ENCODE peak calls at places on chromosomes 5 and 9, in six cellular contexts. F, I, A, Z, D and P are unnamed samples.

GRCh38 chr5:7805379-7805778 is 45.6 kb downstream of the CFAP90 start:
- DNase-seq in A (peak), F (no peak), D (no peak), Z (no peak), I (no peak), P (no peak)

GRCh38 chr5:24788829-24789509 is 144.2 kb upstream of the CDH10 start:
- DNase-seq in A (peak), I (no peak), F (no peak), D (no peak), Z (no peak), P (no peak)

GRCh38 chr5:177234761-177235315 is 68.7 kb downstream of the RAB24 start:
- DNase-seq in A (no peak), D (no peak), F (no peak), Z (no peak), I (no peak), P (no peak)

GRCh38 chr9:32359452-32359851 is 25.0 kb upstream of the ACO1 start:
- DNase-seq in Z (no peak), D (no peak), A (no peak), F (no peak), I (no peak), P (no peak)

GRCh38 chr5:143334903-143335302 is 68.6 kb downstream of the NR3C1 start:
- DNase-seq in A (no peak), D (no peak), Z (no peak), F (no peak), I (no peak), P (no peak)

GRCh38 chr5:177595026-177595585 is 3.1 kb downstream of the TMED9 start:
- DNase-seq in D (peak), I (no peak), F (peak), Z (no peak), A (no peak), P (no peak)

GRCh38 chr5:81397169-81397568 is 3.2 kb upstream of the ACOT12 start:
- DNase-seq in D (no peak), Z (no peak), I (no peak), A (peak), F (no peak), P (no peak)

GRCh38 chr5:181164076-181164952 is 16.9 kb downstream of the OR2V2 start:
- DNase-seq in F (no peak), I (no peak), A (peak), D (no peak), Z (no peak), P (no peak)

GRCh38 chr9:91907387-91908292 is 42.4 kb downstream of the ROR2 start:
- DNase-seq in I (no peak), A (no peak), D (no peak), F (no peak), Z (no peak), P (no peak)

GRCh38 chr5:133610489-133611356 is 1.6 kb downstream of the FSTL4 start:
- DNase-seq in Z (peak), F (peak), A (peak), I (no peak), D (no peak), P (no peak)

GRCh38 chr5:144205141-144205551 is 34.5 kb downstream of the KCTD16 start:
- DNase-seq in Z (no peak), I (no peak), A (peak), F (no peak), D (no peak), P (no peak)

GRCh38 chr5:68628082-68628796 is 412.7 kb downstream of the PIK3R1 start:
- DNase-seq in A (no peak), Z (no peak), F (no peak), I (no peak), D (no peak), P (no peak)

GRCh38 chr9:136803551-136804508 is 3.9 kb upstream of the RABL6 start:
- DNase-seq in D (peak), F (no peak), Z (no peak), A (no peak), I (no peak), P (no peak)

GRCh38 chr5:133245191-133246052 is 193.6 kb downstream of the HSPA4 start:
- DNase-seq in F (peak), A (peak), Z (no peak), D (peak), I (no peak), P (no peak)

GRCh38 chr5:131541766-131542165 is 93.3 kb downstream of the RAPGEF6 start:
- DNase-seq in D (no peak), I (no peak), A (no peak), Z (no peak), F (no peak), P (no peak)

GRCh38 chr9:72383978-72384709 is 19.1 kb upstream of the ZFAND5 start:
- DNase-seq in I (no peak), Z (no peak), F (no peak), A (peak), D (no peak), P (no peak)

GRCh38 chr5:133334796-133335639 is 277.3 kb downstream of the FSTL4 start:
- DNase-seq in D (no peak), I (no peak), A (no peak), Z (no peak), F (no peak), P (no peak)

GRCh38 chr5:142548739-142549275 is 137.1 kb downstream of the FGF1 start:
- DNase-seq in I (no peak), Z (peak), A (peak), D (no peak), F (no peak), P (peak)

GRCh38 chr5:151520294-151520693 is 70.8 kb downstream of the FAT2 start:
- DNase-seq in F (no peak), D (no peak), A (no peak), I (no peak), Z (no peak), P (no peak)

GRCh38 chr5:75862872-75863271 is 145.6 kb upstream of the POC5 start:
- DNase-seq in D (no peak), I (no peak), A (no peak), F (no peak), Z (no peak), P (no peak)

GRCh38 chr5:178469011-178469974 is 120.9 kb downstream of the COL23A1 start:
- DNase-seq in D (peak), A (no peak), F (no peak), I (no peak), Z (no peak), P (no peak)

GRCh38 chr5:113190347-113190746 is 213.7 kb downstream of the DCP2 start:
- DNase-seq in Z (no peak), D (no peak), F (no peak), I (no peak), A (peak), P (no peak)

GRCh38 chr5:33146916-33147315 is 293.8 kb upstream of the TARS1 start:
- DNase-seq in D (no peak), Z (no peak), A (no peak), I (no peak), F (no peak), P (no peak)

GRCh38 chr9:70765935-70766334 is 351.5 kb upstream of the KLF9 start:
- DNase-seq in D (no peak), I (no peak), A (no peak), Z (no peak), F (no peak), P (no peak)

GRCh38 chr9:136118367-136119258 is at the start of gene TMEM250:
- DNase-seq in F (peak), A (peak), I (peak), D (peak), Z (peak), P (peak)

GRCh38 chr5:172144291-172144815 is 43.7 kb downstream of the STK10 start:
- DNase-seq in A (peak), F (no peak), I (no peak), D (peak), Z (no peak), P (no peak)

GRCh38 chr5:108560581-108560980 is 178.7 kb upstream of the FBXL17 start:
- DNase-seq in D (no peak), A (peak), I (no peak), Z (no peak), F (no peak), P (no peak)

GRCh38 chr5:62460578-62460983 is 48.0 kb downstream of the IPO11 start:
- DNase-seq in D (no peak), I (no peak), Z (no peak), A (peak), F (no peak), P (no peak)

GRCh38 chr5:5156461-5157082 is 16.4 kb downstream of the ADAMTS16 start:
- DNase-seq in D (no peak), I (no peak), F (no peak), Z (no peak), A (no peak), P (no peak)

GRCh38 chr9:110638381-110638954 is 30.1 kb upstream of the MUSK start:
- DNase-seq in D (no peak), I (no peak), Z (no peak), F (no peak), A (peak), P (no peak)
- TF ChIP-seq CTCF in D (peak), I (no peak), Z (no peak), F (no peak), A (peak), P (no peak)

DNA sequence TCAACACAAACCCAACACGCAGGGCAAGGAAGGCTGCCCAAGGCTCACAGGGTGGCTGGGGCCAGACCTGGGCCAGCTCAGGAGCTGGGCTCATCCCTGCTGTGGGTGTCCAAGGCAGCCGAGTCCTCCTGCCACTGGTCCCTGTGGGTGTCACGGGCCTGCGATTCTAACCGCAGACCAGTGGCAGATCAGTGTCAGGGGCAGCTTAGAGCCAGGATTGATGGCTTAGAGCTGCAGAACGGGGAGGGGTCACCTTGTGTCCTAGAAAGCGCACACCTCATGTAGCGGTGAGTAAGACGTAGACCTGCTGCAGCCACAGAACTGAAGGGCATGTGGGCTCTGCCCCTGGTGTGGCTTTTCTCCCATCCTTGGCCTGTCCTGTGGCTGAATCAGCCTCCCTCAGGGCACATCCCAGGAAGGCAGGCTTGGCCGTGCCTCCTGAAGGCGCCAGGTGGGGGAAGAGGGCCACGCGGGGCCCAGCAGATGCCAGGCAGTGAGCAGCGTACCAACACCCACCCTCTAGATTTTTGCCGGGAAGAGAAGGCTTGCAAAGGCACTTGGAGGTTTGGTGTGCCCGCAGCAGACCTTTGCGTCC is 78.3 kb upstream of the FCN2 start:
- DNase-seq in D (no peak), I (no peak), A (no peak), F (no peak), Z (no peak), P (no peak)
- TF ChIP-seq CTCF in D (no peak), I (no peak), A (no peak), F (no peak), Z (no peak), P (no peak)

DNA sequence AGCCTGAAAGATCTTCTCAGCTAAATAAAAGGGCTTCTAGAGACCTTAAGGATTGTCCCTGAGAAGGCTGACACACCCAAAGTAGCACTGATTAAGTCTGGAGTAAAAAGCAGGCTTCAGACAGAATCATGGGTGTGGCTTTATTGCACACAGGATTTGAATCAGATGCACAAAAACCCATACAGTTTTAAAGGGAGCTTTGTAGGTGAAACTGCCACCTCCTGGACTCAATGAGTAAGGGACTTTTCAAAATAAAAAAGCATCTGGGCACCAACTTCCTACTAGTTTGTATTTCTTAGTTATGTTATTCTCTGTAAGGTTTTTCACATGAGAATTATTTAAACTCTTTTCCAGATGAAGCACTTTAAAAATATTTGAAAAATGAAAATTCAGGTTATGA is 129.4 kb downstream of the EDIL3 start:
- DNase-seq in I (no peak), D (no peak), F (no peak), A (peak), Z (no peak), P (no peak)
- TF ChIP-seq CTCF in I (no peak), D (peak), F (no peak), A (peak), Z (no peak), P (no peak)

GRCh38 chr9:34332370-34332964 is 3.1 kb downstream of the NUDT2 start:
- DNase-seq in I (no peak), Z (no peak), D (no peak), A (peak), F (no peak), P (no peak)
- TF ChIP-seq CTCF in I (peak), Z (no peak), D (peak), A (peak), F (peak), P (no peak)

GRCh38 chr9:37956423-37956820 is 52.5 kb upstream of the SLC25A51 start:
- DNase-seq in A (no peak), Z (no peak), D (no peak), I (no peak), F (peak), P (no peak)

GRCh38 chr9:37958154-37958553 is 54.2 kb upstream of the SLC25A51 start:
- DNase-seq in F (peak), D (no peak), I (no peak), A (no peak), Z (no peak), P (no peak)

GRCh38 chr9:37956904-37957663 is 53.2 kb upstream of the SLC25A51 start:
- DNase-seq in Z (peak), I (no peak), D (no peak), F (peak), A (no peak), P (no peak)

GRCh38 chr9:37955781-37956422 is 52.0 kb upstream of the SLC25A51 start:
- DNase-seq in Z (no peak), A (no peak), I (no peak), D (no peak), F (peak), P (no peak)

DNA sequence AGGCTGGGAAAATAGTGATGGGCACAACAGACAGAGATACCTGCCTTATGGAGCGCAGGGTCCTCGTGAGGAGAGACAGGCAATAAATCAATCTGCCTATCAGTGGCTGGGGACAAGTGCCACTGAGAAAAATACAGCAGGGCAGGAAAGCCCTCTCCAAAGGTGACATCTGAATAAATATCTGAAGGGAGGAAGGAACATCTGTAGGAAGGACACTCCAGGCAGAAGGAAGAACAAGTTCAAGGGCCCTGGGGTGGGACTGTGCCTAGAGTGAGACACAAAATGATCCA is 53.7 kb upstream of the SLC25A51 start:
- DNase-seq in A (no peak), F (no peak), I (no peak), Z (no peak), D (no peak), P (no peak)
- TF ChIP-seq CTCF in A (no peak), F (no peak), I (no peak), Z (no peak), D (no peak), P (no peak)

DNA sequence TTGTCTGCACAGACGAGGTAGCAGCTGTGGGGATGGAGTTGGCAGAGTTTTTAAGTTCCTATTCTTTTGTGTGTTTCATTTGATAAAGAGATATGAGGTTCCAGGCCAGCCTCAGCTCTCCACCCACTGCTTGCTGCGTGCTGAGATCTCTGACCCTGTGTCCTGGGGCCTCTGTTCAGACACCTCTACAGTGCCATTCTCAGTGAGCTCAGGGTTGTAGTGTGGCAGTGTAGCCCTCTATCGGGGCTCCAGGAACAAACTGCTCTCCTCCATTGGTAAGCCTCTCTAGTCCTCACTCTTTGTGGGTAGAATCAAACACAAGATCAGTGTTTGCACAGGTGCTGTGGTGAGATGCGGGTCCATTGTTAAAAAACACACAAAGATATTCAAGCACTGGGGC is 386.6 kb upstream of the RPS23 start:
- DNase-seq in I (no peak), A (no peak), F (no peak), D (no peak), Z (no peak), P (no peak)
- TF ChIP-seq CTCF in I (no peak), A (no peak), F (no peak), D (no peak), Z (no peak), P (no peak)

DNA sequence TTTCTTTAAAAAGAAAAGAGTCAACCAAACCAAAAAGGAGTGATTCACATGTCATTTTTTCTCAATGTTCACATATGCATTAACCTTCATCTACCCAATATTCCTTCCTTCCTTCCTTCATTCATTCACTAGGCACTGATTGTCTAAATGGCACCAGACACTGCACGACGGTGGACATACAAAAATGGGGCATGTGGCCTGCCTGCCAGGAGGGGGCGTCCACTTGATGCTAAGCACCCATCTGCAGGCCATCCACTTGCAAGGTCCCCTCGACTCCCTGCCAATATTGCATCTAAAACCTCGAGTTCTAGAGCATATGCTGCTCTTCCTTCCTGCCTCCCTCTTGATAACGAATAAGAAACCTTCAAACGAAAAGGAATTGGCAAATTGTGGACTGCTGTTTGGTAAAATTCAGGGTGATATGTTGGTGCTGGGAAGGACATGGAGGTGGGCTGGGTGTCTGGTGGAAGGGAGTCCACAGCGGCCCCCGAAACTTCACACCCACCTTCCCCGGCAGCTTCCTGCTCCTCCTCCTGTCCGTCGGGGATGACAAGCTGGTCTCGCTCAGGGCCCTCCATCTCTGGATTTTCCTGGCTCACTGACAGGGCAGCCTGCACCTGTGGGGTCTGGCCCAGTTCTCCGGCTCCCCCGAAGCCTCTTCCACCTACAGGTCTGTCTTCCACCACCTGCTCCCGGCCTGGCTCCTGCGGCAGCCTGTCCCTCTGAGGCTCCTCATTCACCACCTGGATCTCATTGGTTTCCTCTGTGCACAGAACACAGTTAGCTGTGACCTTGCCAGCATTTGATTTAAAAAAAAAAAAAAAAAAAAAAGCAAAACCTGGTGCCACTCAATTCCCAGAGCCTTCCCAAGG is 64.3 kb downstream of the GOLM1 start:
- DNase-seq in F (no peak), I (no peak), A (peak), D (no peak), Z (peak), P (peak)
- TF ChIP-seq CTCF in F (peak), I (no peak), A (peak), D (peak), Z (no peak), P (peak)

GRCh38 chr5:43019615-43020293 is 20.4 kb downstream of the ANXA2R start:
- DNase-seq in F (peak), A (peak), D (no peak), Z (peak), I (peak), P (peak)
- TF ChIP-seq CTCF in F (peak), A (peak), D (peak), Z (no peak), I (peak), P (peak)

GRCh38 chr9:114374936-114375335 is 12.8 kb downstream of the AKNA start:
- DNase-seq in F (no peak), D (no peak), A (no peak), I (no peak), Z (no peak), P (no peak)

GRCh38 chr9:114371986-114372917 is 15.5 kb downstream of the AKNA start:
- DNase-seq in A (peak), F (peak), Z (no peak), I (peak), D (no peak), P (peak)

GRCh38 chr9:114371343-114371985 is 16.3 kb downstream of the AKNA start:
- DNase-seq in F (no peak), A (no peak), I (no peak), Z (no peak), D (no peak), P (no peak)

GRCh38 chr9:114373960-114374730 is 13.6 kb downstream of the AKNA start:
- DNase-seq in D (no peak), I (no peak), F (peak), Z (no peak), A (no peak), P (no peak)

GRCh38 chr9:114372971-114373591 is 14.7 kb downstream of the AKNA start:
- DNase-seq in A (peak), F (peak), D (no peak), Z (peak), I (peak), P (peak)
- TF ChIP-seq CTCF in A (no peak), F (peak), D (no peak), Z (no peak), I (no peak), P (no peak)